ENCODE peak calls at places on chromosomes 5 and 9, in nine cellular contexts. One of them, this sample, is unnamed. For H3K9me3, the result is how much of the 10 kb centered on the place peaks cover.

GRCh38 chr5:6162175-6162574 is 216.2 kb downstream of the MED10 start:
- DNase-seq in PC-3: no peak
- DNase-seq in testis: no peak
- DNase-seq in right lobe of liver: peak
- DNase-seq in tibial artery: no peak
- DNase-seq in cardiac muscle cell: no peak
- DNase-seq in heart left ventricle: no peak
- DNase-seq in A549: no peak
- DNase-seq in HCT116: no peak
- DNase-seq in this sample: no peak

GRCh38 chr5:112529525-112529924 is 110.4 kb upstream of the EPB41L4A start:
- DNase-seq in PC-3: peak
- DNase-seq in testis: no peak
- DNase-seq in right lobe of liver: no peak
- DNase-seq in tibial artery: no peak
- DNase-seq in cardiac muscle cell: peak
- DNase-seq in heart left ventricle: no peak
- DNase-seq in A549: peak
- DNase-seq in HCT116: peak
- DNase-seq in this sample: no peak

GRCh38 chr5:39146831-39147540 is 72.4 kb downstream of the FYB1 start:
- DNase-seq in PC-3: no peak
- DNase-seq in testis: no peak
- DNase-seq in right lobe of liver: no peak
- DNase-seq in tibial artery: no peak
- DNase-seq in cardiac muscle cell: no peak
- DNase-seq in heart left ventricle: no peak
- DNase-seq in A549: no peak
- DNase-seq in HCT116: no peak
- DNase-seq in this sample: no peak

GRCh38 chr5:124220418-124220817 is 526.0 kb downstream of the ZNF608 start:
- DNase-seq in PC-3: no peak
- DNase-seq in testis: no peak
- DNase-seq in right lobe of liver: no peak
- DNase-seq in tibial artery: no peak
- DNase-seq in cardiac muscle cell: no peak
- DNase-seq in heart left ventricle: no peak
- DNase-seq in A549: no peak
- DNase-seq in HCT116: no peak
- DNase-seq in this sample: no peak

GRCh38 chr9:96646081-96646991 is 8.8 kb downstream of the PRXL2C start:
- DNase-seq in PC-3: no peak
- DNase-seq in testis: no peak
- DNase-seq in right lobe of liver: no peak
- DNase-seq in tibial artery: no peak
- DNase-seq in cardiac muscle cell: no peak
- DNase-seq in heart left ventricle: no peak
- DNase-seq in A549: no peak
- DNase-seq in HCT116: no peak
- DNase-seq in this sample: no peak

GRCh38 chr9:128192601-128193371 is 1.4 kb upstream of the CIZ1 start:
- DNase-seq in PC-3: peak
- DNase-seq in testis: peak
- DNase-seq in right lobe of liver: peak
- DNase-seq in tibial artery: peak
- DNase-seq in cardiac muscle cell: no peak
- DNase-seq in heart left ventricle: peak
- DNase-seq in A549: peak
- DNase-seq in HCT116: peak
- DNase-seq in this sample: no peak

GRCh38 chr5:14668247-14668646 is 3.7 kb downstream of the OTULIN start:
- DNase-seq in PC-3: no peak
- DNase-seq in testis: no peak
- DNase-seq in right lobe of liver: no peak
- DNase-seq in tibial artery: no peak
- DNase-seq in cardiac muscle cell: no peak
- DNase-seq in heart left ventricle: no peak
- DNase-seq in A549: no peak
- DNase-seq in HCT116: no peak
- DNase-seq in this sample: no peak

GRCh38 chr9:4362281-4362680 is 62.4 kb upstream of the GLIS3 start:
- DNase-seq in PC-3: no peak
- DNase-seq in testis: no peak
- DNase-seq in right lobe of liver: no peak
- DNase-seq in tibial artery: no peak
- DNase-seq in cardiac muscle cell: no peak
- DNase-seq in heart left ventricle: no peak
- DNase-seq in A549: no peak
- DNase-seq in HCT116: no peak
- DNase-seq in this sample: no peak

GRCh38 chr5:172782169-172783039 is 11.4 kb upstream of the DUSP1 start:
- DNase-seq in PC-3: peak
- DNase-seq in testis: no peak
- DNase-seq in right lobe of liver: no peak
- DNase-seq in tibial artery: no peak
- DNase-seq in cardiac muscle cell: no peak
- DNase-seq in heart left ventricle: no peak
- DNase-seq in A549: peak
- DNase-seq in HCT116: no peak
- DNase-seq in this sample: no peak

GRCh38 chr5:88824892-88825781 is 57.8 kb downstream of the MEF2C start:
- DNase-seq in PC-3: peak
- DNase-seq in testis: no peak
- DNase-seq in right lobe of liver: no peak
- DNase-seq in tibial artery: no peak
- DNase-seq in cardiac muscle cell: no peak
- DNase-seq in heart left ventricle: no peak
- DNase-seq in A549: no peak
- DNase-seq in HCT116: no peak
- DNase-seq in this sample: no peak

GRCh38 chr9:134778841-134779411 is 101.7 kb upstream of the FCN2 start:
- DNase-seq in PC-3: peak
- DNase-seq in testis: peak
- DNase-seq in right lobe of liver: peak
- DNase-seq in tibial artery: peak
- DNase-seq in cardiac muscle cell: peak
- DNase-seq in heart left ventricle: peak
- DNase-seq in A549: peak
- DNase-seq in HCT116: peak
- DNase-seq in this sample: peak

GRCh38 chr5:107669543-107670027 is 1.2 kb downstream of the EFNA5 start:
- DNase-seq in PC-3: peak
- DNase-seq in testis: no peak
- DNase-seq in right lobe of liver: no peak
- DNase-seq in tibial artery: peak
- DNase-seq in cardiac muscle cell: peak
- DNase-seq in heart left ventricle: peak
- DNase-seq in A549: peak
- DNase-seq in HCT116: no peak
- DNase-seq in this sample: peak

GRCh38 chr9:72309366-72310133 is 55.5 kb downstream of the ZFAND5 start:
- DNase-seq in PC-3: no peak
- DNase-seq in testis: no peak
- DNase-seq in right lobe of liver: no peak
- DNase-seq in tibial artery: no peak
- DNase-seq in cardiac muscle cell: no peak
- DNase-seq in heart left ventricle: no peak
- DNase-seq in A549: peak
- DNase-seq in HCT116: no peak
- DNase-seq in this sample: no peak

GRCh38 chr9:115157245-115157674 is 39.3 kb upstream of the TNC start:
- DNase-seq in PC-3: peak
- DNase-seq in testis: no peak
- DNase-seq in right lobe of liver: no peak
- DNase-seq in tibial artery: peak
- DNase-seq in cardiac muscle cell: no peak
- DNase-seq in heart left ventricle: no peak
- DNase-seq in A549: peak
- DNase-seq in HCT116: peak
- DNase-seq in this sample: no peak

GRCh38 chr5:137137013-137137632 is 362.0 kb downstream of the SPOCK1 start:
- DNase-seq in PC-3: no peak
- DNase-seq in testis: no peak
- DNase-seq in right lobe of liver: no peak
- DNase-seq in tibial artery: peak
- DNase-seq in cardiac muscle cell: peak
- DNase-seq in heart left ventricle: no peak
- DNase-seq in A549: no peak
- DNase-seq in HCT116: no peak
- DNase-seq in this sample: peak

GRCh38 chr5:133709074-133709676 is 96.8 kb upstream of the FSTL4 start:
- DNase-seq in PC-3: no peak
- DNase-seq in testis: no peak
- DNase-seq in right lobe of liver: no peak
- DNase-seq in tibial artery: no peak
- DNase-seq in cardiac muscle cell: no peak
- DNase-seq in heart left ventricle: no peak
- DNase-seq in A549: no peak
- DNase-seq in HCT116: no peak
- DNase-seq in this sample: no peak

GRCh38 chr5:157358871-157359270 is 92.9 kb downstream of the CYFIP2 start:
- DNase-seq in PC-3: no peak
- DNase-seq in testis: no peak
- DNase-seq in right lobe of liver: no peak
- DNase-seq in tibial artery: no peak
- DNase-seq in cardiac muscle cell: no peak
- DNase-seq in heart left ventricle: no peak
- DNase-seq in A549: no peak
- DNase-seq in HCT116: no peak
- DNase-seq in this sample: no peak

GRCh38 chr5:127957701-127958190 is 125.8 kb upstream of the SLC12A2 start:
- DNase-seq in PC-3: peak
- DNase-seq in testis: no peak
- DNase-seq in right lobe of liver: no peak
- DNase-seq in tibial artery: no peak
- DNase-seq in cardiac muscle cell: no peak
- DNase-seq in heart left ventricle: no peak
- DNase-seq in A549: peak
- DNase-seq in HCT116: no peak
- DNase-seq in this sample: no peak

GRCh38 chr9:136438548-136438908 is 1.1 kb downstream of the INPP5E start:
- DNase-seq in PC-3: peak
- DNase-seq in testis: peak
- DNase-seq in right lobe of liver: no peak
- DNase-seq in tibial artery: no peak
- DNase-seq in cardiac muscle cell: peak
- DNase-seq in heart left ventricle: no peak
- DNase-seq in A549: peak
- DNase-seq in HCT116: no peak
- DNase-seq in this sample: no peak

GRCh38 chr5:14201325-14202061 is 58.4 kb downstream of the TRIO start:
- DNase-seq in PC-3: peak
- DNase-seq in testis: no peak
- DNase-seq in right lobe of liver: no peak
- DNase-seq in tibial artery: no peak
- DNase-seq in cardiac muscle cell: no peak
- DNase-seq in heart left ventricle: no peak
- DNase-seq in A549: no peak
- DNase-seq in HCT116: no peak
- DNase-seq in this sample: no peak

GRCh38 chr9:36140086-36141084 is 3.9 kb downstream of the GLIPR2 start:
- DNase-seq in PC-3: no peak
- DNase-seq in testis: no peak
- DNase-seq in right lobe of liver: no peak
- DNase-seq in tibial artery: no peak
- DNase-seq in cardiac muscle cell: no peak
- DNase-seq in heart left ventricle: no peak
- DNase-seq in A549: no peak
- DNase-seq in HCT116: no peak
- DNase-seq in this sample: no peak

GRCh38 chr9:106084702-106085101 is 390.4 kb downstream of the TMEM38B start:
- DNase-seq in PC-3: no peak
- DNase-seq in testis: no peak
- DNase-seq in right lobe of liver: peak
- DNase-seq in tibial artery: no peak
- DNase-seq in cardiac muscle cell: no peak
- DNase-seq in heart left ventricle: no peak
- DNase-seq in A549: no peak
- DNase-seq in HCT116: no peak
- DNase-seq in this sample: no peak

GRCh38 chr9:106085479-106085878 is 391.1 kb downstream of the TMEM38B start:
- DNase-seq in PC-3: no peak
- DNase-seq in testis: no peak
- DNase-seq in right lobe of liver: no peak
- DNase-seq in tibial artery: no peak
- DNase-seq in cardiac muscle cell: no peak
- DNase-seq in heart left ventricle: no peak
- DNase-seq in A549: no peak
- DNase-seq in HCT116: no peak
- DNase-seq in this sample: no peak
- H3K27ac ChIP-seq in PC-3: no peak
- H3K27ac ChIP-seq in testis: no peak
- H3K27ac ChIP-seq in right lobe of liver: peak
- H3K27ac ChIP-seq in tibial artery: no peak
- H3K27ac ChIP-seq in cardiac muscle cell: no peak
- H3K27ac ChIP-seq in heart left ventricle: no peak
- H3K27ac ChIP-seq in A549: no peak
- H3K27ac ChIP-seq in HCT116: no peak
- H3K27ac ChIP-seq in this sample: no peak

DNA sequence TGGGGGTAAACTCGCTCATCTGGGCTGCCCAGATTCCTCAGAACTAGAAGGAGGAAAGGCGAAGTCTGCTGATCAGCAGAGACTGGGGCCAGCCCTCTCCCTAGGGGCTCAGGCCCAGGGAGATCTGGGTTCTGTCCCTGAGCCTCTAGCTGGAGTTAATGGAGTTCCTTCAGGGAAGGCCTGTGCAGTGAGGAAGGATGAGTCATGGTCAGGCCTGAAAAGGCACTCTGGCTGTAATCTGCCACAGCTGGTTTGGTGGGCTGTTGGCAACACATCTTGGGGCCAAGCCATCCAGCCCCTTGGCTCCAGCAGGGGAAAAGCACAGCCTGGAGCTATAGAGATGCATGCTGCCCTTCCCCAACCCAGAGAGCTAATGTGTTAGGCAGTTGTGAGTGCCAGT is 459.6 kb downstream of the PRELID2 start:
- DNase-seq in PC-3: no peak
- DNase-seq in testis: no peak
- DNase-seq in right lobe of liver: no peak
- DNase-seq in tibial artery: no peak
- DNase-seq in cardiac muscle cell: no peak
- DNase-seq in heart left ventricle: no peak
- DNase-seq in A549: no peak
- DNase-seq in HCT116: no peak
- DNase-seq in this sample: no peak
- H3K9me3 ChIP-seq in PC-3: under half
- H3K9me3 ChIP-seq in testis: under half
- H3K9me3 ChIP-seq in right lobe of liver: under half
- H3K9me3 ChIP-seq in tibial artery: under half
- H3K9me3 ChIP-seq in cardiac muscle cell: under half
- H3K9me3 ChIP-seq in heart left ventricle: half or more
- H3K9me3 ChIP-seq in A549: under half
- H3K9me3 ChIP-seq in HCT116: under half
- H3K9me3 ChIP-seq in this sample: under half

GRCh38 chr9:81103597-81104471 is 585.5 kb downstream of the TLE1 start:
- DNase-seq in PC-3: peak
- DNase-seq in testis: no peak
- DNase-seq in right lobe of liver: no peak
- DNase-seq in tibial artery: no peak
- DNase-seq in cardiac muscle cell: no peak
- DNase-seq in heart left ventricle: no peak
- DNase-seq in A549: no peak
- DNase-seq in HCT116: no peak
- DNase-seq in this sample: no peak
- TF ChIP-seq CTCF in PC-3: peak
- TF ChIP-seq CTCF in testis: no peak
- TF ChIP-seq CTCF in right lobe of liver: peak
- TF ChIP-seq CTCF in tibial artery: peak
- TF ChIP-seq CTCF in cardiac muscle cell: peak
- TF ChIP-seq CTCF in heart left ventricle: no peak
- TF ChIP-seq CTCF in A549: peak
- TF ChIP-seq CTCF in HCT116: peak
- TF ChIP-seq CTCF in this sample: peak

GRCh38 chr5:1005362-1005851 is 3.2 kb upstream of the NKD2 start:
- DNase-seq in PC-3: no peak
- DNase-seq in testis: no peak
- DNase-seq in right lobe of liver: peak
- DNase-seq in tibial artery: peak
- DNase-seq in cardiac muscle cell: no peak
- DNase-seq in heart left ventricle: peak
- DNase-seq in A549: no peak
- DNase-seq in HCT116: no peak
- DNase-seq in this sample: peak
- H3K27ac ChIP-seq in PC-3: no peak
- H3K27ac ChIP-seq in testis: peak
- H3K27ac ChIP-seq in right lobe of liver: no peak
- H3K27ac ChIP-seq in tibial artery: no peak
- H3K27ac ChIP-seq in cardiac muscle cell: no peak
- H3K27ac ChIP-seq in heart left ventricle: peak
- H3K27ac ChIP-seq in A549: peak
- H3K27ac ChIP-seq in HCT116: no peak
- H3K27ac ChIP-seq in this sample: no peak